ENCODE peak calls at places on chromosome 7, in eight cellular contexts. One of them, this sample, is unnamed.

GRCh38 chr7:155291045-155291530 is 6.6 kb upstream of the INSIG1 start:
- DNase-seq in activated T-cell treated with anti-CD3 and anti-CD28 coated beads for 48 hours: no peak
- DNase-seq in putamen: no peak
- DNase-seq in lower lobe of right lung: peak
- DNase-seq in NCI-H2029 treated with DMSO at 0.1 percent for 48 hours: no peak
- DNase-seq in choroid plexus epithelial cell: peak
- DNase-seq in SK-MEL-5: no peak
- DNase-seq in posterior cingulate gyrus: no peak
- DNase-seq in this sample: no peak

GRCh38 chr7:47292832-47293309 is 289.0 kb downstream of the TNS3 start:
- DNase-seq in activated T-cell treated with anti-CD3 and anti-CD28 coated beads for 48 hours: no peak
- DNase-seq in putamen: no peak
- DNase-seq in lower lobe of right lung: no peak
- DNase-seq in NCI-H2029 treated with DMSO at 0.1 percent for 48 hours: no peak
- DNase-seq in choroid plexus epithelial cell: peak
- DNase-seq in SK-MEL-5: no peak
- DNase-seq in posterior cingulate gyrus: no peak
- DNase-seq in this sample: no peak

GRCh38 chr7:101547022-101547915 is 81.8 kb downstream of the MYL10 start:
- DNase-seq in activated T-cell treated with anti-CD3 and anti-CD28 coated beads for 48 hours: no peak
- DNase-seq in putamen: no peak
- DNase-seq in lower lobe of right lung: peak
- DNase-seq in NCI-H2029 treated with DMSO at 0.1 percent for 48 hours: no peak
- DNase-seq in choroid plexus epithelial cell: no peak
- DNase-seq in SK-MEL-5: no peak
- DNase-seq in posterior cingulate gyrus: no peak
- DNase-seq in this sample: no peak

GRCh38 chr7:55538538-55538937 is 33.8 kb downstream of the VOPP1 start:
- DNase-seq in activated T-cell treated with anti-CD3 and anti-CD28 coated beads for 48 hours: no peak
- DNase-seq in putamen: no peak
- DNase-seq in lower lobe of right lung: no peak
- DNase-seq in NCI-H2029 treated with DMSO at 0.1 percent for 48 hours: no peak
- DNase-seq in choroid plexus epithelial cell: peak
- DNase-seq in SK-MEL-5: no peak
- DNase-seq in posterior cingulate gyrus: no peak
- DNase-seq in this sample: no peak

GRCh38 chr7:68162712-68163111 is 1166.1 kb downstream of the TYW1 start:
- DNase-seq in activated T-cell treated with anti-CD3 and anti-CD28 coated beads for 48 hours: no peak
- DNase-seq in putamen: no peak
- DNase-seq in lower lobe of right lung: no peak
- DNase-seq in NCI-H2029 treated with DMSO at 0.1 percent for 48 hours: no peak
- DNase-seq in choroid plexus epithelial cell: no peak
- DNase-seq in SK-MEL-5: no peak
- DNase-seq in posterior cingulate gyrus: no peak
- DNase-seq in this sample: no peak

GRCh38 chr7:32164341-32164996 is 94.3 kb upstream of the PDE1C start:
- DNase-seq in activated T-cell treated with anti-CD3 and anti-CD28 coated beads for 48 hours: no peak
- DNase-seq in putamen: peak
- DNase-seq in lower lobe of right lung: no peak
- DNase-seq in NCI-H2029 treated with DMSO at 0.1 percent for 48 hours: no peak
- DNase-seq in choroid plexus epithelial cell: peak
- DNase-seq in SK-MEL-5: peak
- DNase-seq in posterior cingulate gyrus: no peak
- DNase-seq in this sample: no peak

GRCh38 chr7:90455163-90456030 is 14.0 kb upstream of the PTTG1IP2 start:
- DNase-seq in activated T-cell treated with anti-CD3 and anti-CD28 coated beads for 48 hours: no peak
- DNase-seq in putamen: peak
- DNase-seq in lower lobe of right lung: no peak
- DNase-seq in NCI-H2029 treated with DMSO at 0.1 percent for 48 hours: peak
- DNase-seq in choroid plexus epithelial cell: peak
- DNase-seq in SK-MEL-5: peak
- DNase-seq in posterior cingulate gyrus: no peak
- DNase-seq in this sample: no peak

GRCh38 chr7:100719523-100720319 is 547 bp upstream of the EPO start:
- DNase-seq in activated T-cell treated with anti-CD3 and anti-CD28 coated beads for 48 hours: no peak
- DNase-seq in putamen: no peak
- DNase-seq in lower lobe of right lung: no peak
- DNase-seq in NCI-H2029 treated with DMSO at 0.1 percent for 48 hours: no peak
- DNase-seq in choroid plexus epithelial cell: peak
- DNase-seq in SK-MEL-5: peak
- DNase-seq in posterior cingulate gyrus: no peak
- DNase-seq in this sample: no peak

GRCh38 chr7:116509982-116510579 is 10.5 kb downstream of the CAV2 start:
- DNase-seq in activated T-cell treated with anti-CD3 and anti-CD28 coated beads for 48 hours: no peak
- DNase-seq in putamen: no peak
- DNase-seq in lower lobe of right lung: no peak
- DNase-seq in NCI-H2029 treated with DMSO at 0.1 percent for 48 hours: no peak
- DNase-seq in choroid plexus epithelial cell: no peak
- DNase-seq in SK-MEL-5: no peak
- DNase-seq in posterior cingulate gyrus: no peak
- DNase-seq in this sample: no peak

GRCh38 chr7:126716321-126716720 is 536.4 kb downstream of the GRM8 start:
- DNase-seq in activated T-cell treated with anti-CD3 and anti-CD28 coated beads for 48 hours: no peak
- DNase-seq in putamen: no peak
- DNase-seq in lower lobe of right lung: no peak
- DNase-seq in NCI-H2029 treated with DMSO at 0.1 percent for 48 hours: no peak
- DNase-seq in choroid plexus epithelial cell: no peak
- DNase-seq in SK-MEL-5: no peak
- DNase-seq in posterior cingulate gyrus: no peak
- DNase-seq in this sample: no peak

GRCh38 chr7:22216832-22217475 is 140.0 kb downstream of the RAPGEF5 start:
- DNase-seq in activated T-cell treated with anti-CD3 and anti-CD28 coated beads for 48 hours: no peak
- DNase-seq in putamen: no peak
- DNase-seq in lower lobe of right lung: no peak
- DNase-seq in NCI-H2029 treated with DMSO at 0.1 percent for 48 hours: no peak
- DNase-seq in choroid plexus epithelial cell: no peak
- DNase-seq in SK-MEL-5: no peak
- DNase-seq in posterior cingulate gyrus: no peak
- DNase-seq in this sample: no peak

GRCh38 chr7:93538061-93538460 is 36.5 kb downstream of the CALCR start:
- DNase-seq in activated T-cell treated with anti-CD3 and anti-CD28 coated beads for 48 hours: no peak
- DNase-seq in putamen: no peak
- DNase-seq in lower lobe of right lung: no peak
- DNase-seq in NCI-H2029 treated with DMSO at 0.1 percent for 48 hours: no peak
- DNase-seq in choroid plexus epithelial cell: no peak
- DNase-seq in SK-MEL-5: no peak
- DNase-seq in posterior cingulate gyrus: no peak
- DNase-seq in this sample: no peak

GRCh38 chr7:137151056-137151731 is 192.3 kb downstream of the PTN start:
- DNase-seq in activated T-cell treated with anti-CD3 and anti-CD28 coated beads for 48 hours: no peak
- DNase-seq in putamen: no peak
- DNase-seq in lower lobe of right lung: no peak
- DNase-seq in NCI-H2029 treated with DMSO at 0.1 percent for 48 hours: no peak
- DNase-seq in choroid plexus epithelial cell: peak
- DNase-seq in SK-MEL-5: no peak
- DNase-seq in posterior cingulate gyrus: no peak
- DNase-seq in this sample: no peak

GRCh38 chr7:2886900-2887299 is 42.8 kb upstream of the GNA12 start:
- DNase-seq in activated T-cell treated with anti-CD3 and anti-CD28 coated beads for 48 hours: peak
- DNase-seq in putamen: no peak
- DNase-seq in lower lobe of right lung: no peak
- DNase-seq in NCI-H2029 treated with DMSO at 0.1 percent for 48 hours: peak
- DNase-seq in choroid plexus epithelial cell: peak
- DNase-seq in SK-MEL-5: peak
- DNase-seq in posterior cingulate gyrus: peak
- DNase-seq in this sample: no peak

GRCh38 chr7:50543776-50544442 is 21.3 kb downstream of the DDC start:
- DNase-seq in activated T-cell treated with anti-CD3 and anti-CD28 coated beads for 48 hours: no peak
- DNase-seq in putamen: no peak
- DNase-seq in lower lobe of right lung: no peak
- DNase-seq in NCI-H2029 treated with DMSO at 0.1 percent for 48 hours: no peak
- DNase-seq in choroid plexus epithelial cell: no peak
- DNase-seq in SK-MEL-5: no peak
- DNase-seq in posterior cingulate gyrus: no peak
- DNase-seq in this sample: no peak

GRCh38 chr7:150367677-150368097 is 935 bp upstream of the REPIN1 start:
- DNase-seq in activated T-cell treated with anti-CD3 and anti-CD28 coated beads for 48 hours: no peak
- DNase-seq in putamen: no peak
- DNase-seq in lower lobe of right lung: no peak
- DNase-seq in NCI-H2029 treated with DMSO at 0.1 percent for 48 hours: peak
- DNase-seq in choroid plexus epithelial cell: no peak
- DNase-seq in SK-MEL-5: no peak
- DNase-seq in posterior cingulate gyrus: no peak
- DNase-seq in this sample: no peak

GRCh38 chr7:30799206-30799975 is 28.2 kb downstream of the MINDY4 start:
- DNase-seq in activated T-cell treated with anti-CD3 and anti-CD28 coated beads for 48 hours: no peak
- DNase-seq in putamen: no peak
- DNase-seq in lower lobe of right lung: no peak
- DNase-seq in NCI-H2029 treated with DMSO at 0.1 percent for 48 hours: no peak
- DNase-seq in choroid plexus epithelial cell: peak
- DNase-seq in SK-MEL-5: no peak
- DNase-seq in posterior cingulate gyrus: no peak
- DNase-seq in this sample: peak

GRCh38 chr7:96143495-96144259 is 178.2 kb downstream of the SLC25A13 start:
- DNase-seq in activated T-cell treated with anti-CD3 and anti-CD28 coated beads for 48 hours: no peak
- DNase-seq in putamen: no peak
- DNase-seq in lower lobe of right lung: no peak
- DNase-seq in NCI-H2029 treated with DMSO at 0.1 percent for 48 hours: no peak
- DNase-seq in choroid plexus epithelial cell: no peak
- DNase-seq in SK-MEL-5: no peak
- DNase-seq in posterior cingulate gyrus: no peak
- DNase-seq in this sample: no peak

GRCh38 chr7:33760146-33760545 is 145.2 kb upstream of the BMPER start:
- DNase-seq in activated T-cell treated with anti-CD3 and anti-CD28 coated beads for 48 hours: no peak
- DNase-seq in putamen: no peak
- DNase-seq in lower lobe of right lung: no peak
- DNase-seq in NCI-H2029 treated with DMSO at 0.1 percent for 48 hours: no peak
- DNase-seq in choroid plexus epithelial cell: no peak
- DNase-seq in SK-MEL-5: peak
- DNase-seq in posterior cingulate gyrus: no peak
- DNase-seq in this sample: no peak

GRCh38 chr7:103106336-103107070 is 31.6 kb downstream of the ARMC10 start:
- DNase-seq in activated T-cell treated with anti-CD3 and anti-CD28 coated beads for 48 hours: no peak
- DNase-seq in putamen: no peak
- DNase-seq in lower lobe of right lung: no peak
- DNase-seq in NCI-H2029 treated with DMSO at 0.1 percent for 48 hours: no peak
- DNase-seq in choroid plexus epithelial cell: peak
- DNase-seq in SK-MEL-5: no peak
- DNase-seq in posterior cingulate gyrus: no peak
- DNase-seq in this sample: no peak

GRCh38 chr7:76257973-76258372 is 44.5 kb upstream of the HSPB1 start:
- DNase-seq in activated T-cell treated with anti-CD3 and anti-CD28 coated beads for 48 hours: no peak
- DNase-seq in putamen: no peak
- DNase-seq in lower lobe of right lung: no peak
- DNase-seq in NCI-H2029 treated with DMSO at 0.1 percent for 48 hours: no peak
- DNase-seq in choroid plexus epithelial cell: no peak
- DNase-seq in SK-MEL-5: no peak
- DNase-seq in posterior cingulate gyrus: no peak
- DNase-seq in this sample: no peak

GRCh38 chr7:11642841-11643240 is 189.2 kb downstream of the THSD7A start:
- DNase-seq in activated T-cell treated with anti-CD3 and anti-CD28 coated beads for 48 hours: no peak
- DNase-seq in putamen: no peak
- DNase-seq in lower lobe of right lung: no peak
- DNase-seq in NCI-H2029 treated with DMSO at 0.1 percent for 48 hours: no peak
- DNase-seq in choroid plexus epithelial cell: no peak
- DNase-seq in SK-MEL-5: no peak
- DNase-seq in posterior cingulate gyrus: no peak
- DNase-seq in this sample: no peak

GRCh38 chr7:40717242-40717641 is 582.4 kb downstream of the SUGCT start:
- DNase-seq in activated T-cell treated with anti-CD3 and anti-CD28 coated beads for 48 hours: no peak
- DNase-seq in putamen: no peak
- DNase-seq in lower lobe of right lung: peak
- DNase-seq in NCI-H2029 treated with DMSO at 0.1 percent for 48 hours: no peak
- DNase-seq in choroid plexus epithelial cell: peak
- DNase-seq in SK-MEL-5: peak
- DNase-seq in posterior cingulate gyrus: no peak
- DNase-seq in this sample: peak

GRCh38 chr7:73644887-73645286 is 20.6 kb upstream of the MLXIPL start:
- DNase-seq in activated T-cell treated with anti-CD3 and anti-CD28 coated beads for 48 hours: no peak
- DNase-seq in putamen: no peak
- DNase-seq in lower lobe of right lung: no peak
- DNase-seq in NCI-H2029 treated with DMSO at 0.1 percent for 48 hours: no peak
- DNase-seq in choroid plexus epithelial cell: no peak
- DNase-seq in SK-MEL-5: no peak
- DNase-seq in posterior cingulate gyrus: no peak
- DNase-seq in this sample: no peak

GRCh38 chr7:70193514-70193913 is 595.2 kb downstream of the AUTS2 start:
- DNase-seq in activated T-cell treated with anti-CD3 and anti-CD28 coated beads for 48 hours: no peak
- DNase-seq in putamen: no peak
- DNase-seq in lower lobe of right lung: no peak
- DNase-seq in NCI-H2029 treated with DMSO at 0.1 percent for 48 hours: no peak
- DNase-seq in choroid plexus epithelial cell: peak
- DNase-seq in SK-MEL-5: peak
- DNase-seq in posterior cingulate gyrus: no peak
- DNase-seq in this sample: no peak

GRCh38 chr7:101843293-101844271 is 26.2 kb downstream of the CUX1 start:
- DNase-seq in activated T-cell treated with anti-CD3 and anti-CD28 coated beads for 48 hours: no peak
- DNase-seq in putamen: no peak
- DNase-seq in lower lobe of right lung: no peak
- DNase-seq in NCI-H2029 treated with DMSO at 0.1 percent for 48 hours: no peak
- DNase-seq in choroid plexus epithelial cell: no peak
- DNase-seq in SK-MEL-5: no peak
- DNase-seq in posterior cingulate gyrus: no peak
- DNase-seq in this sample: no peak

GRCh38 chr7:1113548-1113885 is 25.6 kb downstream of the GPER1 start:
- DNase-seq in activated T-cell treated with anti-CD3 and anti-CD28 coated beads for 48 hours: no peak
- DNase-seq in putamen: no peak
- DNase-seq in lower lobe of right lung: no peak
- DNase-seq in NCI-H2029 treated with DMSO at 0.1 percent for 48 hours: no peak
- DNase-seq in choroid plexus epithelial cell: no peak
- DNase-seq in SK-MEL-5: no peak
- DNase-seq in posterior cingulate gyrus: no peak
- DNase-seq in this sample: no peak

GRCh38 chr7:70356324-70356797 is 758.1 kb downstream of the AUTS2 start:
- DNase-seq in activated T-cell treated with anti-CD3 and anti-CD28 coated beads for 48 hours: no peak
- DNase-seq in putamen: no peak
- DNase-seq in lower lobe of right lung: no peak
- DNase-seq in NCI-H2029 treated with DMSO at 0.1 percent for 48 hours: peak
- DNase-seq in choroid plexus epithelial cell: no peak
- DNase-seq in SK-MEL-5: no peak
- DNase-seq in posterior cingulate gyrus: no peak
- DNase-seq in this sample: no peak

GRCh38 chr7:91945476-91945875 is 4.8 kb downstream of the AKAP9 start:
- DNase-seq in activated T-cell treated with anti-CD3 and anti-CD28 coated beads for 48 hours: no peak
- DNase-seq in putamen: no peak
- DNase-seq in lower lobe of right lung: no peak
- DNase-seq in NCI-H2029 treated with DMSO at 0.1 percent for 48 hours: no peak
- DNase-seq in choroid plexus epithelial cell: peak
- DNase-seq in SK-MEL-5: peak
- DNase-seq in posterior cingulate gyrus: no peak
- DNase-seq in this sample: no peak

This sample was measured in RWPE2.